ENCODE peak calls at places on chromosomes 11 and 22, in seven cellular contexts. V is endothelial cell of umbilical vein; Y is HEK293T; M is activated T-cell treated with anti-CD3 and anti-CD28 coated beads, Interleukin-2, amount 50 U/mL, for 48 hours; U is hepatic stellate cell; J is amygdala; K is PC-9. D is an unnamed sample.
A peak's percentile ranks its signal among the peaks of the same experiment; 100 is the strongest.

GRCh38 chr22:22912722-22913253 is 25.2 kb downstream of the IGLL5 start:
- DNase-seq in J (no peak), U (no peak), K (no peak), Y (no peak), V (no peak), M (no peak), D (no peak)

GRCh38 chr22:44544523-44545433 is 46.7 kb upstream of the RTL6 start:
- DNase-seq in K (no peak), J (no peak), U (no peak), Y (no peak), V (no peak), M (no peak), D (no peak)

GRCh38 chr11:77141034-77141433 is 13.0 kb downstream of the MYO7A start:
- DNase-seq in M (no peak), Y (no peak), K (no peak), U (peak; percentile 41), V (peak; percentile 51), J (no peak), D (no peak)

GRCh38 chr11:120378474-120378873 is 42.3 kb downstream of the ARHGEF12 start:
- DNase-seq in K (no peak), M (no peak), U (no peak), J (no peak), Y (no peak), V (no peak), D (no peak)

GRCh38 chr11:124481365-124482323 is 36.1 kb upstream of the OR8B8 start:
- DNase-seq in K (peak; percentile 12), Y (no peak), V (peak; percentile 27), J (no peak), M (peak; percentile 21), U (peak; percentile 27), D (no peak)

GRCh38 chr22:48418831-48419230 is 1408.8 kb downstream of the BRD1 start:
- DNase-seq in M (no peak), Y (no peak), K (no peak), U (no peak), J (no peak), V (no peak), D (no peak)

GRCh38 chr11:71459767-71460320 is 6.8 kb downstream of the NADSYN1 start:
- DNase-seq in M (no peak), U (no peak), V (no peak), K (no peak), J (no peak), Y (no peak), D (no peak)

GRCh38 chr22:32327596-32328171 is 30.0 kb upstream of the RFPL3 start:
- DNase-seq in K (no peak), U (no peak), V (no peak), Y (no peak), M (no peak), J (no peak), D (no peak)

GRCh38 chr22:19779011-19779421 is 18.4 kb downstream of the TBX1 start:
- DNase-seq in U (no peak), M (no peak), J (no peak), K (no peak), Y (no peak), V (no peak), D (no peak)

GRCh38 chr11:47766363-47767227 is 546 bp downstream of the FNBP4 start:
- DNase-seq in Y (no peak), V (peak; percentile 73), J (peak; percentile 77), K (peak; percentile 56), M (peak; percentile 87), U (peak; percentile 32), D (peak; percentile 35)

GRCh38 chr11:112398798-112399197 is 138.1 kb upstream of the PLET1 start:
- DNase-seq in U (no peak), M (no peak), V (no peak), K (no peak), J (no peak), Y (no peak), D (no peak)

GRCh38 chr11:44358713-44359112 is 48.8 kb upstream of the ALX4 start:
- DNase-seq in J (no peak), Y (no peak), U (no peak), M (no peak), K (no peak), V (no peak), D (no peak)

GRCh38 chr22:49936018-49936972 is 17.9 kb downstream of the CRELD2 start:
- DNase-seq in M (peak; percentile 99), K (peak; percentile 97), J (peak; percentile 42), U (peak; percentile 78), Y (peak; percentile 35), V (peak; percentile 97), D (peak; percentile 84)

GRCh38 chr11:120098503-120099054 is 39.3 kb downstream of the TRIM29 start:
- DNase-seq in M (no peak), K (no peak), J (no peak), V (no peak), Y (no peak), U (no peak), D (no peak)

GRCh38 chr11:123561046-123561781 is 93.2 kb downstream of the SCN3B start:
- DNase-seq in Y (peak; percentile 27), K (no peak), V (no peak), J (peak; percentile 67), M (no peak), U (peak; percentile 76), D (no peak)

GRCh38 chr11:67289226-67289650 is at the start of gene ANKRD13D:
- DNase-seq in Y (no peak), U (no peak), M (no peak), J (peak; percentile 64), V (no peak), K (no peak), D (peak; percentile 65)

GRCh38 chr11:128409476-128409875 is 177.9 kb downstream of the ETS1 start:
- DNase-seq in J (no peak), M (no peak), Y (no peak), K (peak; percentile 14), U (no peak), V (peak; percentile 72), D (no peak)

GRCh38 chr11:36513965-36514364 is 3.9 kb upstream of the TRAF6 start:
- DNase-seq in K (no peak), Y (no peak), J (no peak), U (no peak), V (no peak), M (no peak), D (no peak)

D was measured in H54.